ENCODE peak calls at places on chromosomes 16 and 17, in eight cellular contexts. One of them, this sample, is unnamed.
A peak's percentile ranks its signal among the peaks of the same experiment; 100 is the strongest.

GRCh38 chr17:79779088-79779529 is 1.2 kb downstream of the CBX2 start:
- DNase-seq in heart left ventricle: no peak
- DNase-seq in tibial nerve: no peak
- DNase-seq in right lobe of liver: no peak
- DNase-seq in GM23338: no peak
- DNase-seq in bronchial epithelial cell: no peak
- DNase-seq in psoas muscle: no peak
- DNase-seq in endodermal cell: peak; percentile 80
- DNase-seq in this sample: no peak

GRCh38 chr17:64739316-64740058 is 77.4 kb upstream of the SMURF2 start:
- DNase-seq in heart left ventricle: no peak
- DNase-seq in tibial nerve: no peak
- DNase-seq in right lobe of liver: no peak
- DNase-seq in GM23338: peak; percentile 55
- DNase-seq in bronchial epithelial cell: peak; percentile 60
- DNase-seq in psoas muscle: peak; percentile 23
- DNase-seq in endodermal cell: peak; percentile 68
- DNase-seq in this sample: peak; percentile 20

GRCh38 chr17:50920891-50921595 is 54.9 kb upstream of the TOB1 start:
- DNase-seq in heart left ventricle: no peak
- DNase-seq in tibial nerve: no peak
- DNase-seq in right lobe of liver: peak; percentile 15
- DNase-seq in GM23338: no peak
- DNase-seq in bronchial epithelial cell: no peak
- DNase-seq in psoas muscle: no peak
- DNase-seq in endodermal cell: peak; percentile 81
- DNase-seq in this sample: no peak

GRCh38 chr17:81549031-81549557 is 3.1 kb downstream of the FAAP100 start:
- DNase-seq in heart left ventricle: no peak
- DNase-seq in tibial nerve: no peak
- DNase-seq in right lobe of liver: peak; percentile 83
- DNase-seq in GM23338: no peak
- DNase-seq in bronchial epithelial cell: no peak
- DNase-seq in psoas muscle: no peak
- DNase-seq in endodermal cell: no peak
- DNase-seq in this sample: peak; percentile 72

GRCh38 chr17:65268832-65269231 is 131.7 kb downstream of the RGS9 start:
- DNase-seq in heart left ventricle: no peak
- DNase-seq in tibial nerve: no peak
- DNase-seq in right lobe of liver: no peak
- DNase-seq in GM23338: no peak
- DNase-seq in bronchial epithelial cell: peak; percentile 56
- DNase-seq in psoas muscle: no peak
- DNase-seq in endodermal cell: no peak
- DNase-seq in this sample: no peak

GRCh38 chr16:48524348-48525200 is 85.4 kb downstream of the N4BP1 start:
- DNase-seq in heart left ventricle: no peak
- DNase-seq in tibial nerve: no peak
- DNase-seq in right lobe of liver: peak; percentile 70
- DNase-seq in GM23338: no peak
- DNase-seq in bronchial epithelial cell: peak; percentile 33
- DNase-seq in psoas muscle: no peak
- DNase-seq in endodermal cell: no peak
- DNase-seq in this sample: no peak

GRCh38 chr16:69554495-69554894 is 11.3 kb upstream of the NFAT5 start:
- DNase-seq in heart left ventricle: no peak
- DNase-seq in tibial nerve: no peak
- DNase-seq in right lobe of liver: no peak
- DNase-seq in GM23338: no peak
- DNase-seq in bronchial epithelial cell: no peak
- DNase-seq in psoas muscle: no peak
- DNase-seq in endodermal cell: no peak
- DNase-seq in this sample: no peak

GRCh38 chr16:10736926-10737625 is 6.6 kb upstream of the NUBP1 start:
- DNase-seq in heart left ventricle: peak; percentile 58
- DNase-seq in tibial nerve: peak; percentile 57
- DNase-seq in right lobe of liver: no peak
- DNase-seq in GM23338: peak; percentile 66
- DNase-seq in bronchial epithelial cell: peak; percentile 48
- DNase-seq in psoas muscle: no peak
- DNase-seq in endodermal cell: peak; percentile 87
- DNase-seq in this sample: no peak

GRCh38 chr17:74514632-74515035 is 16.6 kb downstream of the CD300LB start:
- DNase-seq in heart left ventricle: no peak
- DNase-seq in tibial nerve: no peak
- DNase-seq in right lobe of liver: no peak
- DNase-seq in GM23338: no peak
- DNase-seq in bronchial epithelial cell: no peak
- DNase-seq in psoas muscle: no peak
- DNase-seq in endodermal cell: no peak
- DNase-seq in this sample: no peak

GRCh38 chr17:76783146-76783545 is 45.2 kb downstream of the MFSD11 start:
- DNase-seq in heart left ventricle: no peak
- DNase-seq in tibial nerve: no peak
- DNase-seq in right lobe of liver: no peak
- DNase-seq in GM23338: no peak
- DNase-seq in bronchial epithelial cell: no peak
- DNase-seq in psoas muscle: no peak
- DNase-seq in endodermal cell: no peak
- DNase-seq in this sample: no peak

GRCh38 chr17:28646039-28646754 is 1.2 kb upstream of the BLTP2 start:
- DNase-seq in heart left ventricle: no peak
- DNase-seq in tibial nerve: peak; percentile 11
- DNase-seq in right lobe of liver: no peak
- DNase-seq in GM23338: no peak
- DNase-seq in bronchial epithelial cell: no peak
- DNase-seq in psoas muscle: no peak
- DNase-seq in endodermal cell: no peak
- DNase-seq in this sample: no peak

GRCh38 chr17:48429638-48430586 is at the start of gene SKAP1:
- DNase-seq in heart left ventricle: no peak
- DNase-seq in tibial nerve: no peak
- DNase-seq in right lobe of liver: peak; percentile 44
- DNase-seq in GM23338: peak; percentile 71
- DNase-seq in bronchial epithelial cell: no peak
- DNase-seq in psoas muscle: peak; percentile 18
- DNase-seq in endodermal cell: peak; percentile 89
- DNase-seq in this sample: no peak

GRCh38 chr16:5820472-5820871 is 722.9 kb upstream of the EEF2KMT start:
- DNase-seq in heart left ventricle: no peak
- DNase-seq in tibial nerve: no peak
- DNase-seq in right lobe of liver: no peak
- DNase-seq in GM23338: no peak
- DNase-seq in bronchial epithelial cell: no peak
- DNase-seq in psoas muscle: no peak
- DNase-seq in endodermal cell: no peak
- DNase-seq in this sample: no peak

GRCh38 chr17:77889135-77889505 is 69.4 kb upstream of the TNRC6C start:
- DNase-seq in heart left ventricle: no peak
- DNase-seq in tibial nerve: no peak
- DNase-seq in right lobe of liver: no peak
- DNase-seq in GM23338: no peak
- DNase-seq in bronchial epithelial cell: no peak
- DNase-seq in psoas muscle: no peak
- DNase-seq in endodermal cell: no peak
- DNase-seq in this sample: peak; percentile 11

GRCh38 chr16:25709182-25709581 is 17.4 kb downstream of the HS3ST4 start:
- DNase-seq in heart left ventricle: no peak
- DNase-seq in tibial nerve: no peak
- DNase-seq in right lobe of liver: no peak
- DNase-seq in GM23338: peak; percentile 13
- DNase-seq in bronchial epithelial cell: no peak
- DNase-seq in psoas muscle: no peak
- DNase-seq in endodermal cell: peak; percentile 48
- DNase-seq in this sample: no peak

GRCh38 chr17:73316919-73317505 is 5.2 kb upstream of the CDC42EP4 start:
- DNase-seq in heart left ventricle: peak; percentile 45
- DNase-seq in tibial nerve: no peak
- DNase-seq in right lobe of liver: no peak
- DNase-seq in GM23338: no peak
- DNase-seq in bronchial epithelial cell: no peak
- DNase-seq in psoas muscle: no peak
- DNase-seq in endodermal cell: peak; percentile 80
- DNase-seq in this sample: no peak

GRCh38 chr17:46195217-46195855 is 2.1 kb upstream of the KANSL1 start:
- DNase-seq in heart left ventricle: peak; percentile 23
- DNase-seq in tibial nerve: no peak
- DNase-seq in right lobe of liver: no peak
- DNase-seq in GM23338: no peak
- DNase-seq in bronchial epithelial cell: no peak
- DNase-seq in psoas muscle: no peak
- DNase-seq in endodermal cell: no peak
- DNase-seq in this sample: no peak

GRCh38 chr17:28384281-28385036 is 13.0 kb downstream of the SARM1 start:
- DNase-seq in heart left ventricle: peak; percentile 63
- DNase-seq in tibial nerve: peak; percentile 14
- DNase-seq in right lobe of liver: peak; percentile 82
- DNase-seq in GM23338: peak; percentile 66
- DNase-seq in bronchial epithelial cell: peak; percentile 21
- DNase-seq in psoas muscle: no peak
- DNase-seq in endodermal cell: peak; percentile 87
- DNase-seq in this sample: no peak

GRCh38 chr17:35256629-35257028 is 13.8 kb downstream of the SLFN5 start:
- DNase-seq in heart left ventricle: no peak
- DNase-seq in tibial nerve: no peak
- DNase-seq in right lobe of liver: no peak
- DNase-seq in GM23338: peak; percentile 42
- DNase-seq in bronchial epithelial cell: no peak
- DNase-seq in psoas muscle: no peak
- DNase-seq in endodermal cell: peak; percentile 59
- DNase-seq in this sample: no peak

GRCh38 chr17:75695141-75695829 is 26.0 kb upstream of the ITGB4 start:
- DNase-seq in heart left ventricle: no peak
- DNase-seq in tibial nerve: no peak
- DNase-seq in right lobe of liver: no peak
- DNase-seq in GM23338: no peak
- DNase-seq in bronchial epithelial cell: peak; percentile 91
- DNase-seq in psoas muscle: no peak
- DNase-seq in endodermal cell: no peak
- DNase-seq in this sample: no peak

GRCh38 chr16:64152010-64152767 is 969.7 kb downstream of the CDH11 start:
- DNase-seq in heart left ventricle: no peak
- DNase-seq in tibial nerve: no peak
- DNase-seq in right lobe of liver: no peak
- DNase-seq in GM23338: no peak
- DNase-seq in bronchial epithelial cell: no peak
- DNase-seq in psoas muscle: no peak
- DNase-seq in endodermal cell: no peak
- DNase-seq in this sample: no peak

GRCh38 chr17:64780096-64781012 is 118.2 kb upstream of the SMURF2 start:
- DNase-seq in heart left ventricle: peak; percentile 54
- DNase-seq in tibial nerve: no peak
- DNase-seq in right lobe of liver: peak; percentile 75
- DNase-seq in GM23338: peak; percentile 95
- DNase-seq in bronchial epithelial cell: peak; percentile 63
- DNase-seq in psoas muscle: peak; percentile 54
- DNase-seq in endodermal cell: peak; percentile 98
- DNase-seq in this sample: peak; percentile 75

GRCh38 chr17:42642377-42642776 is 16.7 kb upstream of the TUBG2 start:
- DNase-seq in heart left ventricle: no peak
- DNase-seq in tibial nerve: no peak
- DNase-seq in right lobe of liver: no peak
- DNase-seq in GM23338: peak; percentile 53
- DNase-seq in bronchial epithelial cell: no peak
- DNase-seq in psoas muscle: no peak
- DNase-seq in endodermal cell: peak; percentile 83
- DNase-seq in this sample: no peak

GRCh38 chr17:19306160-19307111 is 56.1 kb downstream of the B9D1 start:
- DNase-seq in heart left ventricle: no peak
- DNase-seq in tibial nerve: no peak
- DNase-seq in right lobe of liver: no peak
- DNase-seq in GM23338: no peak
- DNase-seq in bronchial epithelial cell: no peak
- DNase-seq in psoas muscle: no peak
- DNase-seq in endodermal cell: peak; percentile 31
- DNase-seq in this sample: no peak

GRCh38 chr17:39107141-39107540 is 44.3 kb downstream of the PLXDC1 start:
- DNase-seq in heart left ventricle: no peak
- DNase-seq in tibial nerve: no peak
- DNase-seq in right lobe of liver: no peak
- DNase-seq in GM23338: no peak
- DNase-seq in bronchial epithelial cell: no peak
- DNase-seq in psoas muscle: no peak
- DNase-seq in endodermal cell: no peak
- DNase-seq in this sample: no peak

GRCh38 chr16:85418978-85419491 is 194.1 kb upstream of the GSE1 start:
- DNase-seq in heart left ventricle: no peak
- DNase-seq in tibial nerve: no peak
- DNase-seq in right lobe of liver: peak; percentile 14
- DNase-seq in GM23338: no peak
- DNase-seq in bronchial epithelial cell: no peak
- DNase-seq in psoas muscle: no peak
- DNase-seq in endodermal cell: no peak
- DNase-seq in this sample: peak; percentile 36
- TF ChIP-seq CTCF in heart left ventricle: no peak
- TF ChIP-seq CTCF in tibial nerve: no peak
- TF ChIP-seq CTCF in right lobe of liver: no peak
- TF ChIP-seq CTCF in GM23338: peak; percentile 44
- TF ChIP-seq CTCF in bronchial epithelial cell: no peak
- TF ChIP-seq CTCF in psoas muscle: no peak
- TF ChIP-seq CTCF in endodermal cell: peak; percentile 53
- TF ChIP-seq CTCF in this sample: no peak

GRCh38 chr16:51211148-51211547 is 60.1 kb upstream of the SALL1 start:
- DNase-seq in heart left ventricle: no peak
- DNase-seq in tibial nerve: no peak
- DNase-seq in right lobe of liver: no peak
- DNase-seq in GM23338: no peak
- DNase-seq in bronchial epithelial cell: no peak
- DNase-seq in psoas muscle: no peak
- DNase-seq in endodermal cell: no peak
- DNase-seq in this sample: no peak
- H3K36me3 ChIP-seq in heart left ventricle: no peaks in the 10 kb centered on the region
- H3K36me3 ChIP-seq in tibial nerve: no peaks in the 10 kb centered on the region
- H3K36me3 ChIP-seq in right lobe of liver: no peaks in the 10 kb centered on the region
- H3K36me3 ChIP-seq in GM23338: no peaks in the 10 kb centered on the region
- H3K36me3 ChIP-seq in bronchial epithelial cell: no peaks in the 10 kb centered on the region
- H3K36me3 ChIP-seq in psoas muscle: no peaks in the 10 kb centered on the region
- H3K36me3 ChIP-seq in endodermal cell: no peaks in the 10 kb centered on the region
- H3K36me3 ChIP-seq in this sample: no peaks in the 10 kb centered on the region

GRCh38 chr17:40402668-40403067 is 15.0 kb downstream of the TOP2A start:
- DNase-seq in heart left ventricle: no peak
- DNase-seq in tibial nerve: no peak
- DNase-seq in right lobe of liver: no peak
- DNase-seq in GM23338: no peak
- DNase-seq in bronchial epithelial cell: no peak
- DNase-seq in psoas muscle: no peak
- DNase-seq in endodermal cell: no peak
- DNase-seq in this sample: no peak
- TF ChIP-seq CTCF in heart left ventricle: no peak
- TF ChIP-seq CTCF in tibial nerve: no peak
- TF ChIP-seq CTCF in right lobe of liver: no peak
- TF ChIP-seq CTCF in GM23338: no peak
- TF ChIP-seq CTCF in bronchial epithelial cell: no peak
- TF ChIP-seq CTCF in psoas muscle: no peak
- TF ChIP-seq CTCF in endodermal cell: no peak
- TF ChIP-seq CTCF in this sample: no peak

DNA sequence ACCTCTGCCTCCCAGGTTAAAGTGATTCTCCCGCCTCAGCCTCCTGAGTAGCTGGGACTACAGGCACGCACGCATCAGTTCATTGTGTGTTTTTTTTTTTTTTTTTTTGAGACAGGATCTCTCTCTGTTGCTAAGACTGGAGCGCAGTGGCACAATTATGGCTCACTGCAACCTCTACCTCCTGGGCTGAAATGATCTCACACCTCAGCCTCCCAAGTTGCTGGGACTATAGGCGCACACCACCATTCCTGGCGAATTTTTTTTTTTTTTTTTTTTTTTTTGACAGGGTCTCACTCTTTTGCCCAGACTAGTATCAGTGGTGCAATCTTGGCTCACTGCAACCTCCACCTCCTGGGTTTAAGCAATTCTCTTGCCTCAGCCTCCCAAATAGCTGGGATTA is 17.8 kb upstream of the RAPGEFL1 start:
- DNase-seq in heart left ventricle: no peak
- DNase-seq in tibial nerve: no peak
- DNase-seq in right lobe of liver: no peak
- DNase-seq in GM23338: no peak
- DNase-seq in bronchial epithelial cell: no peak
- DNase-seq in psoas muscle: no peak
- DNase-seq in endodermal cell: no peak
- DNase-seq in this sample: no peak
- H3K36me3 ChIP-seq in heart left ventricle: peaks cover 74% of the 10 kb centered on the region
- H3K36me3 ChIP-seq in tibial nerve: peaks cover 58% of the 10 kb centered on the region
- H3K36me3 ChIP-seq in right lobe of liver: peaks cover 44% of the 10 kb centered on the region
- H3K36me3 ChIP-seq in GM23338: peaks cover 23% of the 10 kb centered on the region
- H3K36me3 ChIP-seq in bronchial epithelial cell: peaks cover 11% of the 10 kb centered on the region
- H3K36me3 ChIP-seq in psoas muscle: peaks cover 56% of the 10 kb centered on the region
- H3K36me3 ChIP-seq in endodermal cell: peaks cover 68% of the 10 kb centered on the region
- H3K36me3 ChIP-seq in this sample: peaks cover 62% of the 10 kb centered on the region